ENCODE peak calls at places on chromosomes 1 and 21, in four cellular contexts. One of them, this sample, is unnamed.

GRCh38 chr1:156479093-156480014 is 21.2 kb downstream of the MEF2D start:
- DNase-seq in Panc1: no peak
- DNase-seq in tibial artery: no peak
- DNase-seq in tibial nerve: no peak
- DNase-seq in this sample: no peak

GRCh38 chr1:229204863-229205777 is 65.8 kb upstream of the RAB4A start:
- DNase-seq in Panc1: no peak
- DNase-seq in tibial artery: no peak
- DNase-seq in tibial nerve: no peak
- DNase-seq in this sample: no peak

GRCh38 chr1:47708658-47709301 is 270.9 kb downstream of the FOXD2 start:
- DNase-seq in Panc1: no peak
- DNase-seq in tibial artery: no peak
- DNase-seq in tibial nerve: no peak
- DNase-seq in this sample: no peak

GRCh38 chr1:216075339-216075738 is 347.9 kb downstream of the USH2A start:
- DNase-seq in Panc1: no peak
- DNase-seq in tibial artery: no peak
- DNase-seq in tibial nerve: no peak
- DNase-seq in this sample: no peak

GRCh38 chr1:246032111-246032551 is 474.9 kb downstream of the SMYD3 start:
- DNase-seq in Panc1: no peak
- DNase-seq in tibial artery: no peak
- DNase-seq in tibial nerve: no peak
- DNase-seq in this sample: no peak

GRCh38 chr1:188065917-188066316 is 1237.2 kb downstream of the PLA2G4A start:
- DNase-seq in Panc1: no peak
- DNase-seq in tibial artery: no peak
- DNase-seq in tibial nerve: no peak
- DNase-seq in this sample: no peak

GRCh38 chr1:183633676-183634343 is 1.8 kb downstream of the ARPC5 start:
- DNase-seq in Panc1: peak; percentile 56
- DNase-seq in tibial artery: no peak
- DNase-seq in tibial nerve: no peak
- DNase-seq in this sample: no peak

GRCh38 chr21:46284077-46284644 is 1.2 kb downstream of the MCM3AP start:
- DNase-seq in Panc1: no peak
- DNase-seq in tibial artery: no peak
- DNase-seq in tibial nerve: no peak
- DNase-seq in this sample: no peak

GRCh38 chr1:29270881-29271390 is 34.6 kb downstream of the PTPRU start:
- DNase-seq in Panc1: no peak
- DNase-seq in tibial artery: no peak
- DNase-seq in tibial nerve: no peak
- DNase-seq in this sample: no peak
- H3K27ac ChIP-seq in Panc1: no peak overlapping the region
- H3K27ac ChIP-seq in tibial artery: no peak overlapping the region
- H3K27ac ChIP-seq in tibial nerve: no peak overlapping the region
- H3K27ac ChIP-seq in this sample: peak overlapping the region; percentile 31

DNA sequence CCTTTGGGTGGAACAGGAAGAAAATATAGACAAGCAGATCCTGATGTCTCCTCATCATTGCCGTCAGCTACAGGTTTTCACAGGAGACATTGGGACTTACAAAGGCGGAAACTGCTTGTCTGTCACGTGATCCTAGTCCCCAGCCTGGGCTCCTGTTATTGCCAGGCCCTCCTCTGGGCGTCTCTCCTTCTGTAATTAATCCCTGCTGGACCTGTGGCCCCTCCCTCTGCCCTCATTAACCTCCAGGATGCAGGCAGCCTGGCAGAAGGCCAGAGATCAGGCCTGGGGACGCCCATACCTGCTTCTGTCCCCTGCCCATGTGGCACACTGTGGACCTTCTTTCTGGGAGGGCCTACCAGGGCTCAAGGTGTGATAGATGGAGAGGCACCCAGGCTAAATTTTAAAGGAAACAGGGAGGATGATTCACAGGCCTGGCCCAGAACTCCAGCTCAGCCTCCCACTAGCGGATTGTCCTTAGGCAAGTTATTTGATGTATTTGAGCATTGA is 2.4 kb downstream of the S100A5 start:
- DNase-seq in Panc1: no peak
- DNase-seq in tibial artery: peak; percentile 60
- DNase-seq in tibial nerve: no peak
- DNase-seq in this sample: no peak
- TF ChIP-seq CTCF in Panc1: no peak
- TF ChIP-seq CTCF in tibial artery: no peak
- TF ChIP-seq CTCF in tibial nerve: no peak
- TF ChIP-seq CTCF in this sample: no peak

DNA sequence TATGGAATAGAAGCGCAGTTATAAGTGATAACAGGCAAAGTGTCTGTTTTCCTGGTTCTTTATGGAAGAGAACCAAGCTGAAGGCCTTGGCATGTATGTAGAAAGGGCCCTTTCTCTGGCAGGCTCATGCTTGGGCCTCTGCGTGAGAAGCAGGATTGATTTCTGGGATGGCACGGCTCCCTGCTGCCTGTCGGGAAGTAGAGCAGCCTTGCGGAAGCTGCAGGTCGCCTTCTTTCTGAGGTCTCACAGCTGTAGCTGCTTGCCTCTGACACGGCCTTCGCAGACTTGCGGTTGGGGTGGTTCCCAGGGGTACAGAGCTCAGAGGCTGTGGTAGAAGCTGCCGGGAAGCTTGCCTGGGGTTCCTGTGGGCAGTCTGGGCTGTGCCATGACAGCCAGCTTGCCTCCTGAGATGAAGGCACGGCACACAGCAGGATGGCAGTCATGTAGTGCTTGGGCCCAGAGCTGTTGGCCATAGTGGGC is 39.4 kb downstream of the TRAPPC10 start:
- DNase-seq in Panc1: no peak
- DNase-seq in tibial artery: peak; percentile 49
- DNase-seq in tibial nerve: no peak
- DNase-seq in this sample: peak; percentile 52
- H3K27ac ChIP-seq in Panc1: no peak overlapping the region
- H3K27ac ChIP-seq in tibial artery: no peak overlapping the region
- H3K27ac ChIP-seq in tibial nerve: peak overlapping the region; percentile 35
- H3K27ac ChIP-seq in this sample: peak overlapping the region; percentile 75

GRCh38 chr1:110065841-110066240 is 4.6 kb downstream of the ALX3 start:
- DNase-seq in Panc1: no peak
- DNase-seq in tibial artery: no peak
- DNase-seq in tibial nerve: no peak
- DNase-seq in this sample: no peak

GRCh38 chr1:110064576-110065337 is 5.7 kb downstream of the ALX3 start:
- DNase-seq in Panc1: no peak
- DNase-seq in tibial artery: no peak
- DNase-seq in tibial nerve: no peak
- DNase-seq in this sample: no peak

GRCh38 chr1:110062612-110063011 is 7.9 kb downstream of the ALX3 start:
- DNase-seq in Panc1: no peak
- DNase-seq in tibial artery: no peak
- DNase-seq in tibial nerve: no peak
- DNase-seq in this sample: no peak

GRCh38 chr1:110061341-110061740 is 9.1 kb downstream of the ALX3 start:
- DNase-seq in Panc1: no peak
- DNase-seq in tibial artery: no peak
- DNase-seq in tibial nerve: no peak
- DNase-seq in this sample: no peak

GRCh38 chr1:110063781-110064180 is 6.7 kb downstream of the ALX3 start:
- DNase-seq in Panc1: no peak
- DNase-seq in tibial artery: no peak
- DNase-seq in tibial nerve: no peak
- DNase-seq in this sample: no peak
- TF ChIP-seq CTCF in Panc1: no peak
- TF ChIP-seq CTCF in tibial artery: no peak
- TF ChIP-seq CTCF in tibial nerve: no peak
- TF ChIP-seq CTCF in this sample: no peak

DNA sequence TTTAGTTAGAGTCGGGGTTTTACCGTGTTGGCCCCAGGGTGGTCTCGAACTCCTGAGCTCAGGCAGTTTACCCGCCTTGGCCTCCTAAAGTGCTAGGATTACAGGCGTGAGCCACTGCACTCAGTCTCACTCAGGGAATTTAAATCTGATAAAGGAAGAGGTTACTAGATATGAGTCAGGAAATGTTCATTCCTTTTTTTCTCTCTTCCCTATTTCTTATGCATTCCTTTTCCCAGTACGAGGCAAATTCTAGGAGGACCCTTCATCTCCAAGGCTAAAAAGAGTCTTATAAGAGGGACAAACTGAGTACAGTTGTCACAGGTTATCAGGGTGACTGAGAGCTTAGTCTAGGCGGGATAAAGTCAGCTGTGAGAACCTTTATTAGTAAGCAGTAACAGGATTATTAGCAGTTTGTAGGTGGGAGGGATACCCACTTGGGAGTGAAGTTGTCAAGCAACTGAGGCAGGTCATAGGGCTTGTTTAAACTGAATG is 9.1 kb downstream of the MACF1 start:
- DNase-seq in Panc1: no peak
- DNase-seq in tibial artery: no peak
- DNase-seq in tibial nerve: no peak
- DNase-seq in this sample: no peak
- H3K27ac ChIP-seq in Panc1: peak overlapping the region; percentile 76
- H3K27ac ChIP-seq in tibial artery: peak overlapping the region; percentile 72
- H3K27ac ChIP-seq in tibial nerve: no peak overlapping the region
- H3K27ac ChIP-seq in this sample: peak overlapping the region; percentile 84

GRCh38 chr1:209802117-209802779 is 3.7 kb downstream of the IRF6 start:
- DNase-seq in Panc1: no peak
- DNase-seq in tibial artery: no peak
- DNase-seq in tibial nerve: no peak
- DNase-seq in this sample: no peak

GRCh38 chr1:209802780-209803152 is 3.2 kb downstream of the IRF6 start:
- DNase-seq in Panc1: no peak
- DNase-seq in tibial artery: no peak
- DNase-seq in tibial nerve: no peak
- DNase-seq in this sample: no peak

GRCh38 chr1:209800984-209801834 is 4.7 kb downstream of the IRF6 start:
- DNase-seq in Panc1: no peak
- DNase-seq in tibial artery: no peak
- DNase-seq in tibial nerve: peak; percentile 55
- DNase-seq in this sample: peak; percentile 42

GRCh38 chr1:209796733-209797025 is 9.3 kb downstream of the IRF6 start:
- DNase-seq in Panc1: no peak
- DNase-seq in tibial artery: no peak
- DNase-seq in tibial nerve: no peak
- DNase-seq in this sample: no peak

DNA sequence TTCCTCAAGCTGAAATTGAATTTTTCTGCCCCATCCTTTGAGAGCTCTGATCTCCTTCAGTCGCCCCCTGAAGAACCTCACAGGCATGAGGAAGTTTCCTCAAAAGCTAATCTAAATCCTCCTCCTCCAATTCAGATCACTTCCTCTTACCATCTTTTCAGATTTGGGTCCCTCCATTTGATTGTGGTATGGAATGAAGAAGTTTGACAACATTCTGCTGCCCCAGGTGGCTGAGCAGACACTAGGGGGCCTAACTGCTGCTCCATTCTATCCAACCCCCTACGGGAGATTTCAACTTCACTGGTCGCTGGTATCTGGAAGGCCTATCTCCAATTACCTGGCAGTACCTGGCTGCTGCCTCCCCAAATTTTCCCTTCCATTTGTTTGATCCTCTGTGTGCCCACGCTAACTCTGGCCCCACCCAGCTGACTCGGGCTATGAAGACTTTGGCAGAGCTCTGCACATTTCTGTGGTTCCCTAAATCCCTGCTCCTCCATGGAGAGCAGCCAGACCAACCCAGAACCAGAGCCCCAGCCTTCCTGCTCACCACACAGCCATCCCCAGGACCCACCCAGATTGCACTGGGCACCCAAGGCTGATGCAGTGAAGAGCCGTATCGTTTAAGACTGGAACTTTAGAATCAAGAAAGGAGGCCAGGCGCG is 7.8 kb downstream of the IRF6 start:
- DNase-seq in Panc1: no peak
- DNase-seq in tibial artery: no peak
- DNase-seq in tibial nerve: no peak
- DNase-seq in this sample: no peak
- TF ChIP-seq CTCF in Panc1: peak; percentile 26
- TF ChIP-seq CTCF in tibial artery: no peak
- TF ChIP-seq CTCF in tibial nerve: no peak
- TF ChIP-seq CTCF in this sample: no peak

DNA sequence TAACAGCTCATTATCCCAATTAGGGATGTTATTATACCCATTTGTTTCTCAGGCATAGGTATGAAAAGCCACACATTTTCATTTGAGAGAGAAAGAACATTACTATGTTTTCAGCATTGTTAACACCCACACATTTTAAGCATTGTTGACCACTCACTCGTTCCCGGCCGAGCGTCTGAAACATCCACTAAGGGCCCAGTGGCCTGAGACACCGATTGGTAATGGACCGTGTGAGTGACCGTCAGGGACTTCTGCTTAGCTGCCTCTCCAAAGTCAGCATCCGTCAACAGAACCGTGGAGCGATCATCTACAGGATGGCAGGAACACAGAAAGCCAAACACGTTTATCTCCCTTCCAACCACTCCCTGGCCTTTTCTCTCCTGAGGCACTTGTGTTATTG is 184.6 kb downstream of the PCP4 start:
- DNase-seq in Panc1: no peak
- DNase-seq in tibial artery: no peak
- DNase-seq in tibial nerve: no peak
- DNase-seq in this sample: no peak
- H3K27ac ChIP-seq in Panc1: no peak overlapping the region
- H3K27ac ChIP-seq in tibial artery: peak overlapping the region; percentile 87
- H3K27ac ChIP-seq in tibial nerve: no peak overlapping the region
- H3K27ac ChIP-seq in this sample: no peak overlapping the region